ENCODE peak calls at places on chromosomes 5 and 9, in eight cellular contexts. One of them, this sample, is unnamed.

GRCh38 chr9:96418920-96419690 is 935 bp upstream of the ZNF367 start:
- DNase-seq in aorta: peak; percentile 89
- DNase-seq in dorsolateral prefrontal cortex: peak; percentile 79
- DNase-seq in stomach: peak; percentile 74
- DNase-seq in endodermal cell: peak; percentile 82
- DNase-seq in GM23248: peak; percentile 78
- DNase-seq in Peyer's patch: peak; percentile 89
- DNase-seq in gastrocnemius medialis: peak; percentile 42
- DNase-seq in this sample: peak; percentile 79

GRCh38 chr5:36374275-36374862 is 72.7 kb upstream of the RANBP3L start:
- DNase-seq in aorta: no peak
- DNase-seq in dorsolateral prefrontal cortex: no peak
- DNase-seq in stomach: no peak
- DNase-seq in endodermal cell: no peak
- DNase-seq in GM23248: peak; percentile 93
- DNase-seq in Peyer's patch: no peak
- DNase-seq in gastrocnemius medialis: no peak
- DNase-seq in this sample: peak; percentile 56

GRCh38 chr9:134930404-134930803 is 12.7 kb upstream of the FCN1 start:
- DNase-seq in aorta: peak; percentile 58
- DNase-seq in dorsolateral prefrontal cortex: no peak
- DNase-seq in stomach: no peak
- DNase-seq in endodermal cell: no peak
- DNase-seq in GM23248: no peak
- DNase-seq in Peyer's patch: peak; percentile 49
- DNase-seq in gastrocnemius medialis: no peak
- DNase-seq in this sample: no peak

GRCh38 chr9:114086607-114087006 is 8.5 kb upstream of the AMBP start:
- DNase-seq in aorta: no peak
- DNase-seq in dorsolateral prefrontal cortex: no peak
- DNase-seq in stomach: no peak
- DNase-seq in endodermal cell: peak; percentile 5
- DNase-seq in GM23248: no peak
- DNase-seq in Peyer's patch: no peak
- DNase-seq in gastrocnemius medialis: no peak
- DNase-seq in this sample: no peak

GRCh38 chr9:124297553-124297905 is 39.8 kb downstream of the NEK6 start:
- DNase-seq in aorta: peak; percentile 90
- DNase-seq in dorsolateral prefrontal cortex: peak; percentile 71
- DNase-seq in stomach: peak; percentile 85
- DNase-seq in endodermal cell: peak; percentile 86
- DNase-seq in GM23248: peak; percentile 96
- DNase-seq in Peyer's patch: peak; percentile 55
- DNase-seq in gastrocnemius medialis: no peak
- DNase-seq in this sample: peak; percentile 71

GRCh38 chr5:82984786-82985762 is 92.1 kb downstream of the TMEM167A start:
- DNase-seq in aorta: no peak
- DNase-seq in dorsolateral prefrontal cortex: no peak
- DNase-seq in stomach: no peak
- DNase-seq in endodermal cell: no peak
- DNase-seq in GM23248: no peak
- DNase-seq in Peyer's patch: no peak
- DNase-seq in gastrocnemius medialis: no peak
- DNase-seq in this sample: no peak

GRCh38 chr5:154086641-154087040 is 47.9 kb downstream of the MFAP3 start:
- DNase-seq in aorta: no peak
- DNase-seq in dorsolateral prefrontal cortex: no peak
- DNase-seq in stomach: no peak
- DNase-seq in endodermal cell: no peak
- DNase-seq in GM23248: peak; percentile 59
- DNase-seq in Peyer's patch: no peak
- DNase-seq in gastrocnemius medialis: no peak
- DNase-seq in this sample: peak; percentile 28

GRCh38 chr5:77360381-77360780 is 131.7 kb downstream of the WDR41 start:
- DNase-seq in aorta: no peak
- DNase-seq in dorsolateral prefrontal cortex: no peak
- DNase-seq in stomach: no peak
- DNase-seq in endodermal cell: no peak
- DNase-seq in GM23248: peak; percentile 50
- DNase-seq in Peyer's patch: no peak
- DNase-seq in gastrocnemius medialis: no peak
- DNase-seq in this sample: no peak

GRCh38 chr9:134807726-134808125 is 72.9 kb upstream of the FCN2 start:
- DNase-seq in aorta: no peak
- DNase-seq in dorsolateral prefrontal cortex: no peak
- DNase-seq in stomach: no peak
- DNase-seq in endodermal cell: no peak
- DNase-seq in GM23248: peak; percentile 57
- DNase-seq in Peyer's patch: no peak
- DNase-seq in gastrocnemius medialis: no peak
- DNase-seq in this sample: no peak

GRCh38 chr9:137798142-137798541 is 79.4 kb upstream of the CACNA1B start:
- DNase-seq in aorta: peak; percentile 31
- DNase-seq in dorsolateral prefrontal cortex: no peak
- DNase-seq in stomach: no peak
- DNase-seq in endodermal cell: no peak
- DNase-seq in GM23248: no peak
- DNase-seq in Peyer's patch: no peak
- DNase-seq in gastrocnemius medialis: no peak
- DNase-seq in this sample: no peak

GRCh38 chr5:74633710-74634109 is 6.8 kb downstream of the ENC1 start:
- DNase-seq in aorta: no peak
- DNase-seq in dorsolateral prefrontal cortex: no peak
- DNase-seq in stomach: no peak
- DNase-seq in endodermal cell: no peak
- DNase-seq in GM23248: no peak
- DNase-seq in Peyer's patch: no peak
- DNase-seq in gastrocnemius medialis: no peak
- DNase-seq in this sample: no peak

GRCh38 chr9:37788328-37788727 is 3.5 kb upstream of the EXOSC3 start:
- DNase-seq in aorta: no peak
- DNase-seq in dorsolateral prefrontal cortex: no peak
- DNase-seq in stomach: no peak
- DNase-seq in endodermal cell: no peak
- DNase-seq in GM23248: no peak
- DNase-seq in Peyer's patch: no peak
- DNase-seq in gastrocnemius medialis: no peak
- DNase-seq in this sample: no peak

GRCh38 chr9:16871358-16872151 is 1.1 kb upstream of the BNC2 start:
- DNase-seq in aorta: peak; percentile 86
- DNase-seq in dorsolateral prefrontal cortex: no peak
- DNase-seq in stomach: peak; percentile 35
- DNase-seq in endodermal cell: peak; percentile 83
- DNase-seq in GM23248: peak; percentile 82
- DNase-seq in Peyer's patch: peak; percentile 69
- DNase-seq in gastrocnemius medialis: no peak
- DNase-seq in this sample: peak; percentile 79

GRCh38 chr5:165161204-165161603 is 1655.8 kb downstream of the MAT2B start:
- DNase-seq in aorta: no peak
- DNase-seq in dorsolateral prefrontal cortex: no peak
- DNase-seq in stomach: no peak
- DNase-seq in endodermal cell: peak; percentile 80
- DNase-seq in GM23248: no peak
- DNase-seq in Peyer's patch: no peak
- DNase-seq in gastrocnemius medialis: no peak
- DNase-seq in this sample: no peak

GRCh38 chr9:133844876-133845658 is 106.9 kb upstream of the SARDH start:
- DNase-seq in aorta: peak; percentile 86
- DNase-seq in dorsolateral prefrontal cortex: peak; percentile 54
- DNase-seq in stomach: peak; percentile 31
- DNase-seq in endodermal cell: no peak
- DNase-seq in GM23248: no peak
- DNase-seq in Peyer's patch: peak; percentile 73
- DNase-seq in gastrocnemius medialis: peak; percentile 35
- DNase-seq in this sample: peak; percentile 78

DNA sequence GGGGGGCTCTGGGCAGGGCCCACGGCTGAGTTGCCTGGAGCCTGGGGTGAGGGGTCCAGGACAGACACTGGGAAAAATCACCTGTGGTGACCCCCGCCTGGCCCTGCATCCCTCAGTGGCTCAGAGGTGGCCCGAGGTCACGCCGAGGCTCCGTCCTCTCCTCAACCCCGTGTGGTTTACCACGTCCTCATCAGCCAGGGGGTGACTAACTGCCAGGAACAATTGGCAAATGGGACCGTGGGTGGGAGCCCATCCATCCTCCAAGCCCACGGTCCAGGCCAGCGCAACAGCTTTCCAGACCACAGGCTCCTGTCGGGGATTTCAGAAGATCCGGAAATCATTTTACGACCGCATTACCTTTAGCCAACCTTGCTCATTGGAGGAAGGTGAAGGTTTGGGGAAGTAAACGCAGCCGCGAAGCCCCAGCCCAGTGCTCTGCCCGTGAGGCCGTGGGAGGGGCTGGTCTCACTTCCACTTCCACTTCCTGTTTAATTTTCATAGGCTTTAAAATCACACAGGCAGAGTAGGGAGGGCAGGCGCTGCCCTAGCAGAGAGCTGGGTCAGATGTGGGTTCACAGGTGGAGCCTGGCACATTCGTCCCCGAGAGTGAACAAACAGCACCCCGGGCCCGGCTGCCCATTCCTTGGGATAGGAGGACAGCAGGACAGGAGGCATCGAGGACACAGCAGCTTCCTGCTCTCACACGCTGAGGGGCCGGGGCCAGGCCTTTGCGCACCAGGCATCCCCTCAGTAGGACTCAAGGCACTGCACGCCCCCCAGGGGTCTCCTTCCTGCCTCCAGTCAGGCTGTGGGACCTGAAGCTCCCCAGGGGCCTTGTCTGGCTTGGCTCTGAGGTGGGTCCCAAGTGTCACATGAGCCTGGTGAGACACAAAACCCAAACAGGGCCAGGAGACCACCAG is 19.8 kb upstream of the SLC9A3 start:
- DNase-seq in aorta: peak; percentile 77
- DNase-seq in dorsolateral prefrontal cortex: peak; percentile 38
- DNase-seq in stomach: peak; percentile 56
- DNase-seq in endodermal cell: no peak
- DNase-seq in GM23248: no peak
- DNase-seq in Peyer's patch: peak; percentile 79
- DNase-seq in gastrocnemius medialis: no peak
- DNase-seq in this sample: peak; percentile 66
- H3K4me3 ChIP-seq in aorta: no peak overlapping the region
- H3K4me3 ChIP-seq in dorsolateral prefrontal cortex: no peak overlapping the region
- H3K4me3 ChIP-seq in stomach: peak overlapping the region; percentile 6
- H3K4me3 ChIP-seq in endodermal cell: no peak overlapping the region
- H3K4me3 ChIP-seq in GM23248: no peak overlapping the region
- H3K4me3 ChIP-seq in Peyer's patch: no peak overlapping the region
- H3K4me3 ChIP-seq in gastrocnemius medialis: no peak overlapping the region
- H3K4me3 ChIP-seq in this sample: no peak overlapping the region

DNA sequence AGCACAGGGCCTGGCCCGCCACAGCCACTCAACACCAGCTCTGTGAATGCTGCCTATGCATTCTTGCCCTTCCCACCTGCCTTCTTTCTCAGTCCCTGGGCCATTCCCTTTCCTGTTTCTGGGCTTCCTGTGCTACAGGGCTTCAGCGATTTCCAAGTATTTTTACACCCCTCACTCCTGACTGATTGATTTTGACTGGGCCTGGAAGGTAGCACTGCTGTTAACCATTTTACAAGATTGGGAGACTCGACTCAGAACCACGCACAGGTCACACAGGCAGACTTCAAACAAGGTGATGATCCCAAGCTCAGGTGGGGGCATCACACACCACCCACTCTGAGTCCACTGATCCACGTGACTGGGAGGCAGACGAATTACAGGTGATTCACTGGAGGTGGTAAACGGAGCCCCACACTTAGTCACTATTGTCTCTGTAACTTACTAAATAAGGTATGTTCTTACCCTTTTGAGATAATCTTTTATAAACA is 21.3 kb downstream of the PTPN3 start:
- DNase-seq in aorta: no peak
- DNase-seq in dorsolateral prefrontal cortex: no peak
- DNase-seq in stomach: no peak
- DNase-seq in endodermal cell: no peak
- DNase-seq in GM23248: no peak
- DNase-seq in Peyer's patch: peak; percentile 76
- DNase-seq in gastrocnemius medialis: no peak
- DNase-seq in this sample: no peak
- H3K27ac ChIP-seq in aorta: peak overlapping the region; percentile 53
- H3K27ac ChIP-seq in dorsolateral prefrontal cortex: no peak overlapping the region
- H3K27ac ChIP-seq in stomach: peak overlapping the region; percentile 82
- H3K27ac ChIP-seq in endodermal cell: no peak overlapping the region
- H3K27ac ChIP-seq in GM23248: no peak overlapping the region
- H3K27ac ChIP-seq in Peyer's patch: peak overlapping the region; percentile 88
- H3K27ac ChIP-seq in gastrocnemius medialis: peak overlapping the region; percentile 82
- H3K27ac ChIP-seq in this sample: peak overlapping the region; percentile 87

GRCh38 chr9:78439192-78439865 is 142.4 kb downstream of the PSAT1 start:
- DNase-seq in aorta: peak; percentile 89
- DNase-seq in dorsolateral prefrontal cortex: peak; percentile 88
- DNase-seq in stomach: peak; percentile 86
- DNase-seq in endodermal cell: peak; percentile 95
- DNase-seq in GM23248: peak; percentile 84
- DNase-seq in Peyer's patch: peak; percentile 83
- DNase-seq in gastrocnemius medialis: peak; percentile 57
- DNase-seq in this sample: peak; percentile 84
- H3K4me3 ChIP-seq in aorta: no peak overlapping the region
- H3K4me3 ChIP-seq in dorsolateral prefrontal cortex: no peak overlapping the region
- H3K4me3 ChIP-seq in stomach: no peak overlapping the region
- H3K4me3 ChIP-seq in endodermal cell: no peak overlapping the region
- H3K4me3 ChIP-seq in GM23248: peak overlapping the region; percentile 38
- H3K4me3 ChIP-seq in Peyer's patch: no peak overlapping the region
- H3K4me3 ChIP-seq in gastrocnemius medialis: no peak overlapping the region
- H3K4me3 ChIP-seq in this sample: no peak overlapping the region

DNA sequence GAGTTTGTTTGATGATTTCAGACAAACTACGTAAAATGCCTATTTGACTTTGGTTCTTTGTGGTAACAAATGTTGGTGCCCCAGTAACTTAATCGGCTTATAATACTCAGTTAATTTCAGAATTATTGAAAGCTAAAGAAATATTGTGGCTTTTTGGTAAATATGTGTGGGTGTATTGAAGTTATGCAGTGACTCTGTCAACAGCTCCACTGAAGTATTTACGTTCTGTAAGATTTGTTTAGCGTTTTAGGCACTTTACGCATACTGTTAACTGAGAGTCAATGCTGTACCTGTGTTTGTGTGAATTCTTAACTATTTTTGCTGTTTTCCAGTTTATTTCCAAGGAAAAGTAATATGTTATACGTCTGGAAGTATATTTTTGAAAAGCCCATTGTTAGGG is 2.2 kb downstream of the RAD23B start:
- DNase-seq in aorta: no peak
- DNase-seq in dorsolateral prefrontal cortex: no peak
- DNase-seq in stomach: no peak
- DNase-seq in endodermal cell: no peak
- DNase-seq in GM23248: no peak
- DNase-seq in Peyer's patch: no peak
- DNase-seq in gastrocnemius medialis: no peak
- DNase-seq in this sample: no peak
- H3K27ac ChIP-seq in aorta: no peak overlapping the region
- H3K27ac ChIP-seq in dorsolateral prefrontal cortex: no peak overlapping the region
- H3K27ac ChIP-seq in stomach: no peak overlapping the region
- H3K27ac ChIP-seq in endodermal cell: no peak overlapping the region
- H3K27ac ChIP-seq in GM23248: peak overlapping the region; percentile 89
- H3K27ac ChIP-seq in Peyer's patch: no peak overlapping the region
- H3K27ac ChIP-seq in gastrocnemius medialis: peak overlapping the region; percentile 99
- H3K27ac ChIP-seq in this sample: peak overlapping the region; percentile 100

This sample was measured in psoas muscle.